ENCODE peak calls at places on chromosome 6, in five cellular contexts. X is stomach, D is A549, V is IMR-90, Z is HepG2. W is an unnamed sample.

GRCh38 chr6:107079429-107079828 is 35.9 kb downstream of the BEND3 start:
- DNase-seq in X (no peak), D (no peak), V (no peak), Z (peak; percentile 16), W (no peak)

GRCh38 chr6:79646006-79646405 is 14.9 kb downstream of the SH3BGRL2 start:
- DNase-seq in X (no peak), D (no peak), V (no peak), Z (no peak), W (no peak)

GRCh38 chr6:13398421-13398994 is 70.2 kb upstream of the TBC1D7 start:
- DNase-seq in X (no peak), D (no peak), V (no peak), Z (no peak), W (no peak)

GRCh38 chr6:156146891-156147290 is 630.3 kb upstream of the ARID1B start:
- DNase-seq in X (no peak), D (no peak), V (no peak), Z (no peak), W (no peak)

GRCh38 chr6:34218691-34219090 is 18.0 kb upstream of the HMGA1 start:
- DNase-seq in X (no peak), D (no peak), V (no peak), Z (no peak), W (no peak)

GRCh38 chr6:29651413-29652197 is 5.3 kb upstream of the MOG start:
- DNase-seq in X (no peak), D (peak; percentile 51), V (peak; percentile 37), Z (peak; percentile 56), W (no peak)

GRCh38 chr6:87731818-87732661 is 30.0 kb upstream of the AKIRIN2 start:
- DNase-seq in X (peak; percentile 96), D (peak; percentile 77), V (peak; percentile 86), Z (peak; percentile 86), W (peak; percentile 85)

GRCh38 chr6:108677357-108677756 is 116.6 kb downstream of the FOXO3 start:
- DNase-seq in X (no peak), D (no peak), V (peak; percentile 20), Z (no peak), W (no peak)

GRCh38 chr6:25295651-25296050 is 16.5 kb downstream of the CARMIL1 start:
- DNase-seq in X (no peak), D (no peak), V (no peak), Z (no peak), W (no peak)

GRCh38 chr6:49541210-49541724 is 9.2 kb upstream of the C6orf141 start:
- DNase-seq in X (no peak), D (peak; percentile 46), V (peak; percentile 52), Z (peak; percentile 57), W (no peak)

GRCh38 chr6:106039836-106040592 is 46.1 kb upstream of the PRDM1 start:
- DNase-seq in X (no peak), D (no peak), V (no peak), Z (no peak), W (no peak)

GRCh38 chr6:151284012-151284411 is 44.2 kb downstream of the AKAP12 start:
- DNase-seq in X (no peak), D (no peak), V (no peak), Z (no peak), W (no peak)

GRCh38 chr6:106134906-106135634 is 48.9 kb downstream of the PRDM1 start:
- DNase-seq in X (no peak), D (peak; percentile 27), V (no peak), Z (peak; percentile 53), W (peak; percentile 92)

GRCh38 chr6:140774080-140774505 is 1358.6 kb upstream of the GJE1 start:
- DNase-seq in X (no peak), D (no peak), V (peak; percentile 91), Z (no peak), W (no peak)

GRCh38 chr6:48474764-48475674 is 364.0 kb upstream of the PTCHD4 start:
- DNase-seq in X (no peak), D (no peak), V (no peak), Z (no peak), W (no peak)

GRCh38 chr6:45387236-45387635 is 9.5 kb upstream of the SUPT3H start:
- DNase-seq in X (no peak), D (no peak), V (peak; percentile 62), Z (no peak), W (no peak)

GRCh38 chr6:7697820-7698623 is 27.9 kb upstream of the BMP6 start:
- DNase-seq in X (peak; percentile 32), D (peak; percentile 37), V (peak; percentile 97), Z (peak; percentile 84), W (peak; percentile 69)

GRCh38 chr6:32941412-32941784 is 570 bp upstream of the HLA-DMB start:
- DNase-seq in X (no peak), D (no peak), V (no peak), Z (no peak), W (no peak)

DNA sequence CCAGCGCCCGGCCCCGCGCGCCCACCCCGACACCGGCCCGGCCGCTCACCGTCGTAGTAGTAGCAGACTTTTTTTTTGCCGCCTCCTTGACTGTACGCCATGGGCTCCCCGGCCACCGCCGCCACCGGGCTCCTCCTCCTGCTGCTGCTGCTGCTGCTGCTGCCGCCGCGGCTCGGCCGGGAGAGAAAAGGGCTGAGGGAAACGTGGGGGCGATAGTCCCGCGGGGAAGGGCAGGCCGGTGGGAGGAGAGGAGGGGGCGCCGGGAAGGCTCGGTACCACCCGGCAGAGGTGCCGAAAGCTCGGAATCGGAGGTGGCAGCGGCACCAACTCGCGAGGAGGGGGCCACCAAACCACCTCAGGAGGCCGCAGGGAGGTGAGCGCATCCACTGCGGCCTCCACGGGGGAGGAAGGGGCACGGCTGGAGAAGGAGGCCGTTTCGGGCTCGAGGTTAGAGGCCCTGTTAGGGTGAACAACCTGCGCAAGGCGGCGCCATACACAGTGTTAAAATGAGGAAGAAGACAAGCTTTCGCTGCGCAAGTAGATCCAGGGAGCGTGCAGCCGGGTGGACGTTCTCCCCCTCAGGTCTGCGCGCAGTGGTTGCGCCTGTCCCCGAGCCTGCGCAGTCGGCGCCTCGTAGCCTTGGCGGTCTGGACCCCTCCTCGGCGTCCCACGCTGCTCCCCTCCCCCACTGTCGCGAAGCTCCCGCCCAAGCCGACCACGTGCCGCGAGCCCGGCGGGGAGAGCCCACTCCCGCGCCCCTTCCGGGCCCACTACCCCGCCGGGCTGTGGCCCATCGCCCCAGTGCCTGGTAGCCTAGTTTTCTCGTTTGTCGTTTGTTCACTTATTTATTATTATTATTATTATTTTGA is at the start of gene HDAC2:
- DNase-seq in X (peak; percentile 86), D (peak; percentile 57), V (peak; percentile 77), Z (peak; percentile 67), W (peak; percentile 85)
- TF ChIP-seq POLR2A in X (no peak), D (peak; percentile 66), V (peak; percentile 53), Z (peak; percentile 73), W (peak; percentile 56)

DNA sequence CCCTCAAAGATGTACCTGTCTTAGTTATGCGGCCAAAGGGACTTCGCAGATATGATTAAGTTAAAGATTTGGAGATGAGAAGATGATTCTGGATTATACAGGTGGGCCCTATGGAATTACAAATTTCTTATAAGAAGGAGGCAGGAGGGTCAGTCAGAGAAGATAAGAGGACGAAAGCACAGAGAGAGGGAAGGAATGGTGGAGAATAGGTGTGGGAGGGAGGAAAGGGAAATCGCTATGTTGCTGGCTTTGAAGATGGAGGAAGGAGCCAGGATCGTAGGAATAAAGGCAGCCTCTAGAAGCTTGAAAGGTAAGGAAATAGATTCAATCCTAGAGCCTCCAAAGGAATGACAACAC is 1.2 kb upstream of the TSPYL1 start:
- DNase-seq in X (no peak), D (no peak), V (no peak), Z (no peak), W (no peak)
- H3K4me1 ChIP-seq in X (peaks cover 34% of the 10 kb centered on the region), D (peaks cover 30% of the 10 kb centered on the region), V (peaks cover 6% of the 10 kb centered on the region), Z (peaks cover 39% of the 10 kb centered on the region), W (peaks cover 46% of the 10 kb centered on the region)

GRCh38 chr6:31547727-31548422 is 467 bp downstream of the NFKBIL1 start:
- DNase-seq in X (no peak), D (no peak), V (no peak), Z (no peak), W (peak; percentile 40)

GRCh38 chr6:31546339-31546961 is at the start of gene ATP6V1G2:
- DNase-seq in X (peak; percentile 89), D (peak; percentile 61), V (peak; percentile 93), Z (peak; percentile 92), W (peak; percentile 90)

GRCh38 chr6:31545291-31545690 is 1.1 kb downstream of the ATP6V1G2 start:
- DNase-seq in X (no peak), D (no peak), V (no peak), Z (no peak), W (no peak)

GRCh38 chr6:31548423-31548873 is 1.0 kb downstream of the NFKBIL1 start:
- DNase-seq in X (no peak), D (no peak), V (no peak), Z (no peak), W (no peak)

GRCh38 chr6:31546962-31547726 is at the start of gene NFKBIL1:
- DNase-seq in X (peak; percentile 95), D (peak; percentile 85), V (peak; percentile 98), Z (peak; percentile 93), W (peak; percentile 91)
- TF ChIP-seq POLR2A in X (no peak), D (no peak), V (peak; percentile 87), Z (peak; percentile 37), W (peak; percentile 3)

DNA sequence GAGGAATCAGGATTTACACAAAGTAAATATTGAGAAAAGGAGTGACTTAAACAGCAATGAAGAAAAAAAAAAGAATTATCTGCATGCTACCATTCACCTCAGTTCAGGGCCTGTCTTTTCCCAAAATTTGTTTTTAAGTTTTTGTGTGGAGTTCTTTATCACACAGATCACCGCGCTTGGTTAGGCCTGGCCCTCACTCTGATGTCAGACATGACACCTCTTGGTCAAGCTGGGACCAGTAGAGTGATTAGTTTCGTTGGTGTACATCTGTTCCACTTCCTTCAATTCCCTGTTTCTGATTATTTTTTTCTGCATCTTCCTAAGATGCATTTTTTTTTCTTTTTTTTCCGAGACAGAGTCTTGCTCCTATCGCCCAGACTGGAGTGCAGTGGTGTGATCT is 34.9 kb upstream of the HIVEP1 start:
- DNase-seq in X (no peak), D (no peak), V (no peak), Z (no peak), W (no peak)
- H3K4me1 ChIP-seq in X (no peaks in the 10 kb centered on the region), D (no peaks in the 10 kb centered on the region), V (peaks cover 6% of the 10 kb centered on the region), Z (no peaks in the 10 kb centered on the region), W (peaks cover 5% of the 10 kb centered on the region)

GRCh38 chr6:122399055-122399347 is 451 bp upstream of the HSF2 start:
- DNase-seq in X (no peak), D (no peak), V (no peak), Z (no peak), W (no peak)

GRCh38 chr6:122400121-122400450 is 634 bp downstream of the HSF2 start:
- DNase-seq in X (no peak), D (peak; percentile 13), V (no peak), Z (peak; percentile 4), W (peak; percentile 39)

GRCh38 chr6:122400467-122401089 is 1.1 kb downstream of the HSF2 start:
- DNase-seq in X (no peak), D (no peak), V (no peak), Z (no peak), W (no peak)

GRCh38 chr6:122401104-122401503 is 1.7 kb downstream of the HSF2 start:
- DNase-seq in X (no peak), D (no peak), V (no peak), Z (no peak), W (no peak)

GRCh38 chr6:122399348-122400120 is at the start of gene HSF2:
- DNase-seq in X (peak; percentile 96), D (peak; percentile 79), V (peak; percentile 99), Z (peak; percentile 96), W (peak; percentile 99)
- TF ChIP-seq POLR2A in X (no peak), D (peak; percentile 34), V (peak; percentile 68), Z (peak; percentile 81), W (peak; percentile 83)

W was measured in adrenal gland.